ENCODE peak calls at places on chromosome 11, in eight cellular contexts. G is Peyer's patch, L is spleen, Q is ovary, M is right lobe of liver, J is uterus, E is IMR-90, H is stomach. I is an unnamed sample.

GRCh38 chr11:123211981-123212380 is 16.9 kb upstream of the CLMP start:
- DNase-seq in G (no peak), L (no peak), Q (no peak), M (no peak), J (no peak), E (peak; percentile 28), H (no peak), I (no peak)

GRCh38 chr11:32940865-32941264 is 48.3 kb downstream of the QSER1 start:
- DNase-seq in G (no peak), L (no peak), Q (no peak), M (no peak), J (no peak), E (no peak), H (no peak), I (no peak)

GRCh38 chr11:694563-695331 is at the start of gene DEAF1:
- DNase-seq in G (peak; percentile 99), L (peak; percentile 100), Q (peak; percentile 99), M (peak; percentile 98), J (peak; percentile 100), E (peak; percentile 96), H (peak; percentile 99), I (peak; percentile 89)

GRCh38 chr11:12282676-12283075 is 94.7 kb upstream of the PARVA start:
- DNase-seq in G (no peak), L (no peak), Q (no peak), M (no peak), J (no peak), E (no peak), H (no peak), I (no peak)

GRCh38 chr11:24386551-24387404 is 110.1 kb upstream of the LUZP2 start:
- DNase-seq in G (no peak), L (no peak), Q (no peak), M (no peak), J (no peak), E (peak; percentile 68), H (no peak), I (no peak)

GRCh38 chr11:598005-598680 is 17.6 kb downstream of the IRF7 start:
- DNase-seq in G (no peak), L (no peak), Q (no peak), M (no peak), J (no peak), E (no peak), H (no peak), I (no peak)

GRCh38 chr11:34359548-34359891 is 1.7 kb upstream of the ABTB2 start:
- DNase-seq in G (no peak), L (no peak), Q (no peak), M (no peak), J (no peak), E (no peak), H (no peak), I (peak; percentile 37)

GRCh38 chr11:13664351-13664750 is 4.1 kb upstream of the FAR1 start:
- DNase-seq in G (no peak), L (no peak), Q (no peak), M (no peak), J (no peak), E (no peak), H (no peak), I (no peak)

GRCh38 chr11:131037873-131038272 is 121.6 kb upstream of the SNX19 start:
- DNase-seq in G (no peak), L (no peak), Q (no peak), M (no peak), J (no peak), E (no peak), H (no peak), I (no peak)

GRCh38 chr11:102986815-102987214 is 31.3 kb upstream of the MMP13 start:
- DNase-seq in G (no peak), L (no peak), Q (no peak), M (no peak), J (no peak), E (peak; percentile 88), H (no peak), I (no peak)

GRCh38 chr11:59710136-59710847 is 3.4 kb downstream of the OR10V1 start:
- DNase-seq in G (no peak), L (no peak), Q (no peak), M (no peak), J (no peak), E (peak; percentile 4), H (no peak), I (peak; percentile 27)

DNA sequence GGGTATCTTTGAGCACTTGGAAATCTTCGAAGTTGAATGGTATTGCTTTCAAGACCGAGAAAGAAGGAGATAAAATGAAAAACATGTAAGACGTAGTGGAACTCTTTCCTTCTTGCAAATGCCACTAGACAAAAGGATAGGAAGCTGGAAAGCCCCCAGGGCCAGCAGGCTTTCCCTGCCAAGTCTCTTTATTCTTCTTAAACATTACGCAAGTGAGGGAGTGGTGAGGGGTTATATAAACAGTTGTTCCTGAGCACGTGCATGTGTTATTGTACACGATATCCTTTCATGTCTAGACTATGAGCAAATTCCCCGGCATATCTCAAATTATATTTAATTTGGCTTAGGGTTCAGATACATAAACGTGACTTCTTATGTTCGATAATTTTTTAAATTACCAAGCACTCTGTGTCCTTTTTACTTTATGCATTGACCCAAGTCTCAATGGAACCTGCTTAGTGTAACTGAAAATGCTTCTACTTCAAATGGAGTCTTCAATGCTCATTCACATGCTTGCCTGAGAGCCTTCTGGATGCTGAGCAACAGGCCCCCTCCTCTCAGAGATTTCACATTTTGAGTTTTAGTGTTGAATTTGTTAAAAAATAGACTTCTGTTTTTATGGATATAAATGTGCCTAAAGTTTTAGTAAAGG is 59.0 kb downstream of the PPP2R1B start:
- DNase-seq in G (no peak), L (no peak), Q (peak; percentile 83), M (no peak), J (no peak), E (peak; percentile 95), H (peak; percentile 82), I (no peak)
- TF ChIP-seq POLR2A in G (no peak), L (no peak), Q (no peak), M (no peak), J (no peak), E (no peak), H (no peak), I (no peak)

GRCh38 chr11:67287355-67288197 is 1.5 kb upstream of the ANKRD13D start:
- DNase-seq in G (no peak), L (peak; percentile 86), Q (no peak), M (peak; percentile 28), J (no peak), E (no peak), H (no peak), I (no peak)

GRCh38 chr11:67288198-67288451 is 978 bp upstream of the ANKRD13D start:
- DNase-seq in G (no peak), L (no peak), Q (no peak), M (no peak), J (no peak), E (no peak), H (no peak), I (no peak)

GRCh38 chr11:67289651-67290479 is 762 bp downstream of the ANKRD13D start:
- DNase-seq in G (no peak), L (peak; percentile 93), Q (no peak), M (peak; percentile 53), J (no peak), E (no peak), H (no peak), I (no peak)

GRCh38 chr11:67289226-67289650 is at the start of gene ANKRD13D:
- DNase-seq in G (peak; percentile 73), L (peak; percentile 94), Q (no peak), M (no peak), J (no peak), E (no peak), H (peak; percentile 49), I (peak; percentile 88)

DNA sequence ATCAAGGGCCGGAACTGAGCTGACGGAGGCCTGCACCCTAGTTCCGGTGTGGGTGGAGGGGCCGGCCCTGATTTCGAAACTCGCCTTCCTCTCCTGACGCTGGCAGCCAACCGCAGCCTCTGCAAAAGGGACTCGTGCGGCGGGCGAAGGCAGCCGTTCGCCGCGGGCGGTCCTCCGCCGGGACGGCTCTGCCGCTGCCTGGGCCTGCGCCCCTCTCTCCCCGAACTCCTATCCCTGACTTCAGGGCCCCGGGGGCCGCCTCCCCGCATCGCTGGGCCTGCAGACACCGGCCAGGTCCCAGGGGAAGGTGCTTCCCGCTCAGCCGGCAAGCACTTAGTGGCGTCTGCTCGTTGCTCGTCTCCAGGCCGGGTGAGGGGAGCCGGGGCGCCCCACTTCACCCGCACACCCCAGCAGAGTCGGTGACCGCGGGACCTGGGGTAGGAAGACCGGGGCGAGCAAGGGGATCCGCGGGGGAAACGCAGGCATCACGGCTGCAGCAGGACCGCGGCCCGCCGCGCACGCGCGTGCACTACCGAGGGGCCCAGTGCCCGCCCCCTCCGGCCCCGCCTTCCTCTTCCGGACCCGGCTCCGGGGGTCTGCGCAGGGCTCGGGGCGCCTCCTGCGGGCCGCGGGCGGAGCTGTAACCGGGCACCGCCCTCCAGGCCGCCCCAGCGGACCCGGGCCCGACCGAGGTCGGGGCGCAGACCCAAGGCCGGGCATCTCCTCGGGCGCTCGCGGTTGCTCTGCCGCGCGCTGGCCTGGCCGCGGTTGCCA is 464 bp upstream of the ANKRD13D start:
- DNase-seq in G (peak; percentile 96), L (peak; percentile 98), Q (peak; percentile 88), M (peak; percentile 91), J (peak; percentile 88), E (peak; percentile 88), H (peak; percentile 89), I (peak; percentile 94)
- TF ChIP-seq POLR2A in G (no peak), L (peak; percentile 60), Q (peak; percentile 56), M (peak; percentile 83), J (no peak), E (peak; percentile 85), H (no peak), I (peak; percentile 91)

GRCh38 chr11:6608726-6609501 is 3.1 kb downstream of the TAF10 start:
- DNase-seq in G (peak; percentile 41), L (no peak), Q (no peak), M (no peak), J (no peak), E (no peak), H (no peak), I (no peak)
- TF ChIP-seq POLR2A in G (no peak), L (no peak), Q (no peak), M (no peak), J (peak; percentile 6), E (no peak), H (no peak), I (no peak)

GRCh38 chr11:70651036-70651435 is 252.7 kb downstream of the CTTN start:
- DNase-seq in G (no peak), L (no peak), Q (no peak), M (no peak), J (no peak), E (no peak), H (no peak), I (no peak)
- TF ChIP-seq POLR2A in G (no peak), L (no peak), Q (no peak), M (no peak), J (no peak), E (no peak), H (no peak), I (no peak)

DNA sequence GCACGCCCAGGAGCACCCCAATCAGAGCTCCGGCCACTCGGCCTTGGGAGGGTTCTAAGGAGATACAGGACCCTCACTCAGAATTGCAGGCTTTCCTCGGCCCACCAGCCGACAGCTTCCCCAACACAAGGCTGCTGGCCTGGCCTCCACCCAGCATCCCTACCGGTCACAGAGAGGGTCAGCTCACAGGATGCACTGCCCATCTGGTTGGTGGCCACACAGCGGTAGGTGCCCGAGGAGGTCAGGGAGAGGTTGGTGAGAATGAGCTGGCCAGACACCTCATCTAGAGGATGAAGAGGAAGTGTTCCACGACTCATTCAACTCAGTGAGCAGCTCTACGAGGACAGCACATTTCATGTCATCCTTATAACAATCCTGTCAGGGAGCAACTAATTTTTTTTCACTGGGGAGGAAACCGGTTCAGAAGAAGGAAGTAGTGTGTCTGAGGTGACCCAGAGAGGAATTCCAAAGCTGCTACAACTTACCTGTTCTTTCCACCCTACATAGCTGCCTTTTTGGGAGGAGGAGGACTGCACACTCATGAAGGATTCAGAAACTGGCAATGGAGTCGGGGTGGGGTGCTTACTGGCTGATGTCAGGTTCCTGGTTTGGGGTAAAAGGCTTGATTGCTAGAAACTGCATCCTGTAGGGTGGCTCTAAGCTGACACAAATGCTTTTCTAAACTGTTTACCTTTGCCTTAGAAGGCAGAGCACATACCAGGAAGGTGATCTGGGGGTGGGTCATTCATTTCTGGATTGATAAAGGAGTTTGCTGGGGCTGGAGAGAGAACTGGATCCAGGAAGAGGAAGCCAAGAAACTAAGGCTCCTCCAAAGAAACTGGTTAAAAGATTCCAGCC is 3.3 kb downstream of the VSIG2 start:
- DNase-seq in G (no peak), L (peak; percentile 84), Q (no peak), M (no peak), J (no peak), E (peak; percentile 56), H (no peak), I (no peak)
- TF ChIP-seq POLR2A in G (no peak), L (no peak), Q (no peak), M (no peak), J (no peak), E (no peak), H (no peak), I (no peak)